ENCODE peak calls at places on chromosome 13, in six cellular contexts. E, N, D, G, X and S are unnamed samples.

GRCh38 chr13:26558074-26558805 is 757 bp downstream of the WASF3 start:
- DNase-seq in N (no peak), G (no peak), X (no peak), D (peak), E (no peak), S (no peak)

GRCh38 chr13:25335856-25336255 is 34.4 kb downstream of the NUP58 start:
- DNase-seq in X (no peak), N (no peak), E (no peak), D (no peak), G (no peak), S (no peak)

GRCh38 chr13:110108348-110109139 is 198.4 kb downstream of the COL4A1 start:
- DNase-seq in N (peak), X (peak), D (peak), E (no peak), G (no peak), S (no peak)

GRCh38 chr13:51243832-51244231 is 21.6 kb downstream of the FAM124A start:
- DNase-seq in E (no peak), D (no peak), N (no peak), G (no peak), X (no peak), S (no peak)

GRCh38 chr13:97030705-97031452 is 36.6 kb upstream of the OXGR1 start:
- DNase-seq in D (peak), G (no peak), E (no peak), N (no peak), X (no peak), S (peak)

GRCh38 chr13:30806784-30807183 is 71.4 kb downstream of the ALOX5AP start:
- DNase-seq in N (no peak), D (peak), G (no peak), E (no peak), X (no peak), S (peak)

GRCh38 chr13:112101360-112101930 is 34.5 kb downstream of the SOX1 start:
- DNase-seq in N (no peak), D (no peak), E (no peak), G (no peak), X (no peak), S (no peak)

GRCh38 chr13:24624801-24625231 is 55.4 kb upstream of the ATP12A start:
- DNase-seq in G (no peak), N (no peak), E (no peak), X (no peak), D (no peak), S (no peak)

GRCh38 chr13:77328819-77329132 is 1.9 kb upstream of the MYCBP2 start:
- DNase-seq in G (no peak), E (no peak), N (no peak), D (no peak), X (no peak), S (no peak)

GRCh38 chr13:44300895-44301638 is 72.6 kb upstream of the SERP2 start:
- DNase-seq in D (peak), N (peak), E (no peak), G (no peak), X (peak), S (no peak)

GRCh38 chr13:80047406-80047805 is 293.5 kb downstream of the SPRY2 start:
- DNase-seq in E (no peak), D (peak), X (no peak), G (no peak), N (no peak), S (peak)